ENCODE peak calls at places on chromosomes 4 and X, in four cellular contexts. One of them, this sample, is unnamed. For H3K4me1, the result is how much of the 10 kb centered on the place peaks cover.

GRCh38 chrX:21481761-21482160 is 107.5 kb downstream of the CNKSR2 start:
- DNase-seq in fibroblast of lung: no peak
- DNase-seq in adrenal gland: no peak
- DNase-seq in HCT116: no peak
- DNase-seq in this sample: no peak

GRCh38 chrX:116435597-116435996 is 809 bp upstream of the SLC6A14 start:
- DNase-seq in fibroblast of lung: no peak
- DNase-seq in adrenal gland: no peak
- DNase-seq in HCT116: no peak
- DNase-seq in this sample: no peak

GRCh38 chr4:148800943-148801342 is 358.7 kb upstream of the NR3C2 start:
- DNase-seq in fibroblast of lung: no peak
- DNase-seq in adrenal gland: no peak
- DNase-seq in HCT116: no peak
- DNase-seq in this sample: no peak

GRCh38 chr4:46123872-46124755 is at the start of gene GABRG1:
- DNase-seq in fibroblast of lung: no peak
- DNase-seq in adrenal gland: no peak
- DNase-seq in HCT116: no peak
- DNase-seq in this sample: peak

GRCh38 chrX:49179358-49179757 is 6.8 kb downstream of the PRICKLE3 start:
- DNase-seq in fibroblast of lung: no peak
- DNase-seq in adrenal gland: no peak
- DNase-seq in HCT116: no peak
- DNase-seq in this sample: no peak

GRCh38 chrX:84747516-84747915 is 245.3 kb upstream of the HDX start:
- DNase-seq in fibroblast of lung: no peak
- DNase-seq in adrenal gland: no peak
- DNase-seq in HCT116: no peak
- DNase-seq in this sample: no peak

GRCh38 chr4:82524570-82525152 is 37.1 kb downstream of the TMEM150C start:
- DNase-seq in fibroblast of lung: no peak
- DNase-seq in adrenal gland: no peak
- DNase-seq in HCT116: no peak
- DNase-seq in this sample: no peak

GRCh38 chrX:9907645-9908387 is 59.3 kb upstream of the CLDN34 start:
- DNase-seq in fibroblast of lung: peak
- DNase-seq in adrenal gland: no peak
- DNase-seq in HCT116: no peak
- DNase-seq in this sample: no peak

GRCh38 chr4:165965503-165965902 is 92.5 kb downstream of the TLL1 start:
- DNase-seq in fibroblast of lung: no peak
- DNase-seq in adrenal gland: no peak
- DNase-seq in HCT116: no peak
- DNase-seq in this sample: no peak

GRCh38 chrX:307261-308111 is 11.1 kb downstream of the GTPBP6 start:
- DNase-seq in fibroblast of lung: no peak
- DNase-seq in adrenal gland: no peak
- DNase-seq in HCT116: no peak
- DNase-seq in this sample: peak

GRCh38 chr4:48138936-48139335 is 4.9 kb upstream of the TXK start:
- DNase-seq in fibroblast of lung: no peak
- DNase-seq in adrenal gland: no peak
- DNase-seq in HCT116: no peak
- DNase-seq in this sample: no peak

GRCh38 chrX:8304668-8305067 is 133.6 kb upstream of the VCX2 start:
- DNase-seq in fibroblast of lung: no peak
- DNase-seq in adrenal gland: no peak
- DNase-seq in HCT116: no peak
- DNase-seq in this sample: no peak

GRCh38 chrX:44872319-44872816 is 620 bp upstream of the KDM6A start:
- DNase-seq in fibroblast of lung: no peak
- DNase-seq in adrenal gland: peak
- DNase-seq in HCT116: no peak
- DNase-seq in this sample: no peak

GRCh38 chr4:73127839-73128448 is 58.4 kb upstream of the COX18 start:
- DNase-seq in fibroblast of lung: peak
- DNase-seq in adrenal gland: peak
- DNase-seq in HCT116: no peak
- DNase-seq in this sample: no peak

GRCh38 chr4:176534566-176534965 is 214.8 kb downstream of the SPCS3 start:
- DNase-seq in fibroblast of lung: peak
- DNase-seq in adrenal gland: no peak
- DNase-seq in HCT116: no peak
- DNase-seq in this sample: no peak

GRCh38 chrX:78063687-78064086 is 40.4 kb upstream of the PGK1 start:
- DNase-seq in fibroblast of lung: no peak
- DNase-seq in adrenal gland: no peak
- DNase-seq in HCT116: no peak
- DNase-seq in this sample: no peak

GRCh38 chrX:119468930-119469635 is 839 bp downstream of the SLC25A5 start:
- DNase-seq in fibroblast of lung: peak
- DNase-seq in adrenal gland: peak
- DNase-seq in HCT116: peak
- DNase-seq in this sample: peak

GRCh38 chr4:139266583-139267257 is 13.3 kb downstream of the MGARP start:
- DNase-seq in fibroblast of lung: peak
- DNase-seq in adrenal gland: peak
- DNase-seq in HCT116: no peak
- DNase-seq in this sample: peak

GRCh38 chr4:106530816-106531215 is 162.2 kb upstream of the GIMD1 start:
- DNase-seq in fibroblast of lung: peak
- DNase-seq in adrenal gland: no peak
- DNase-seq in HCT116: no peak
- DNase-seq in this sample: no peak

GRCh38 chr4:61545902-61546498 is 345.9 kb downstream of the ADGRL3 start:
- DNase-seq in fibroblast of lung: peak
- DNase-seq in adrenal gland: no peak
- DNase-seq in HCT116: no peak
- DNase-seq in this sample: no peak

GRCh38 chrX:153492153-153492454 is 2.7 kb upstream of the BGN start:
- DNase-seq in fibroblast of lung: no peak
- DNase-seq in adrenal gland: no peak
- DNase-seq in HCT116: no peak
- DNase-seq in this sample: no peak

GRCh38 chr4:39609454-39609911 is 29.2 kb downstream of the SMIM14 start:
- DNase-seq in fibroblast of lung: no peak
- DNase-seq in adrenal gland: no peak
- DNase-seq in HCT116: no peak
- DNase-seq in this sample: no peak

GRCh38 chr4:99946346-99947189 is at the start of gene DNAJB14:
- DNase-seq in fibroblast of lung: peak
- DNase-seq in adrenal gland: peak
- DNase-seq in HCT116: peak
- DNase-seq in this sample: peak

GRCh38 chr4:75736862-75737261 is 12.5 kb downstream of the USO1 start:
- DNase-seq in fibroblast of lung: no peak
- DNase-seq in adrenal gland: no peak
- DNase-seq in HCT116: no peak
- DNase-seq in this sample: no peak

GRCh38 chr4:185859106-185859505 is 47.1 kb upstream of the SORBS2 start:
- DNase-seq in fibroblast of lung: no peak
- DNase-seq in adrenal gland: no peak
- DNase-seq in HCT116: no peak
- DNase-seq in this sample: no peak

GRCh38 chrX:106286053-106286650 is 118.0 kb downstream of the PWWP3B start:
- DNase-seq in fibroblast of lung: no peak
- DNase-seq in adrenal gland: no peak
- DNase-seq in HCT116: peak
- DNase-seq in this sample: no peak

GRCh38 chr4:143773998-143774898 is 73.8 kb upstream of the FREM3 start:
- DNase-seq in fibroblast of lung: peak
- DNase-seq in adrenal gland: peak
- DNase-seq in HCT116: peak
- DNase-seq in this sample: peak

GRCh38 chr4:83214079-83214478 is 70.5 kb downstream of the COQ2 start:
- DNase-seq in fibroblast of lung: no peak
- DNase-seq in adrenal gland: no peak
- DNase-seq in HCT116: no peak
- DNase-seq in this sample: no peak

GRCh38 chr4:124946696-124947095 is 234.2 kb upstream of the ANKRD50 start:
- DNase-seq in fibroblast of lung: no peak
- DNase-seq in adrenal gland: no peak
- DNase-seq in HCT116: no peak
- DNase-seq in this sample: no peak

GRCh38 chr4:100075486-100076270 is 114.6 kb downstream of the DDIT4L start:
- DNase-seq in fibroblast of lung: no peak
- DNase-seq in adrenal gland: no peak
- DNase-seq in HCT116: no peak
- DNase-seq in this sample: no peak

GRCh38 chr4:7802093-7802726 is 137.5 kb downstream of the AFAP1 start:
- DNase-seq in fibroblast of lung: peak
- DNase-seq in adrenal gland: peak
- DNase-seq in HCT116: peak
- DNase-seq in this sample: peak

GRCh38 chr4:153773236-153773690 is 13.4 kb upstream of the RNF175 start:
- DNase-seq in fibroblast of lung: peak
- DNase-seq in adrenal gland: no peak
- DNase-seq in HCT116: no peak
- DNase-seq in this sample: no peak

GRCh38 chr4:20299515-20299914 is 47.8 kb downstream of the SLIT2 start:
- DNase-seq in fibroblast of lung: peak
- DNase-seq in adrenal gland: no peak
- DNase-seq in HCT116: peak
- DNase-seq in this sample: no peak

GRCh38 chr4:149719357-149719756 is 96.3 kb downstream of the IQCM start:
- DNase-seq in fibroblast of lung: no peak
- DNase-seq in adrenal gland: no peak
- DNase-seq in HCT116: no peak
- DNase-seq in this sample: no peak

GRCh38 chr4:130026185-130026584 is 930.2 kb downstream of the C4orf33 start:
- DNase-seq in fibroblast of lung: no peak
- DNase-seq in adrenal gland: no peak
- DNase-seq in HCT116: no peak
- DNase-seq in this sample: no peak

GRCh38 chrX:118565853-118566252 is 70.2 kb downstream of the DOCK11 start:
- DNase-seq in fibroblast of lung: no peak
- DNase-seq in adrenal gland: no peak
- DNase-seq in HCT116: no peak
- DNase-seq in this sample: no peak

DNA sequence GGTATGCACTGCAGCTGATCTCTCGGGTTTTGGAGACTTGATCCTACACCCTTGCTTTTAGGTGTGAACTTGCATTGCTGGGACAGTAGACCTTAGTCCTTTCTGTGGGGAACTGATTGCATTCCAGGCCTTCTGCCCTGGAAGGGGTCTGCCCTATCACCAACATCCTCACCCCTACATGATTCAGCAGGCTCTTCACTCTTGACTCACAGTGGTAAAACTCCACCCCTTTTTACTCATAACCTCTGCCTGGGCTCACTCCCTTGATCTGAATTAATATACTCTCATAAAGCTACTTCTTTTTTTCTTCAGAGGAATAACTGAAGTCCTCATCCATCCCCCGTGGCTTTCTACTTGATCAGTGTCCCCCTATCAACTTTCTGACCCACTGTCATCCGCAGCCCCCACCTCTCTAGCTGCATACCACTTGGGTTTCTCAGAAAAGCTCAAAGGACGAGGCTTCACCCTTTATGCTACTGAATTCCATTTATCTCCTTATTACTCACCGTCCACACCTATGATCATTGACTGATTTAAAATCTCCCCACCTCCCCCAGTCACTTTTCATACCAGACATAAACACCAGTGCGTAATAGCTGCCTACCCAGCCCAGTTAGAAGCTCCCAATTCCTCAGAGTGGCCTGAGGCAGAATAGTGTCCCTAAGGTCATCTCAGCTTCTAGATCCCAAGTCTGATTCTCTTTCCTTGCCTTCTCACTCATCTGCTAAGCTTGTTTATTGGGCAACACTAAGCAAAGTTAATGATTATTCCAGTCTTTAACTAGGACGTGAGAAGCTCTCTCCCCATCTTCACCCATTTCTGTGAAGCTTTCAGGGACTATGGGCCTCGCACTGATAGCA is 6.9 kb upstream of the DDX60L start:
- DNase-seq in fibroblast of lung: peak
- DNase-seq in adrenal gland: no peak
- DNase-seq in HCT116: peak
- DNase-seq in this sample: no peak
- H3K4me1 ChIP-seq in fibroblast of lung: under half
- H3K4me1 ChIP-seq in adrenal gland: under half
- H3K4me1 ChIP-seq in HCT116: half or more
- H3K4me1 ChIP-seq in this sample: under half

DNA sequence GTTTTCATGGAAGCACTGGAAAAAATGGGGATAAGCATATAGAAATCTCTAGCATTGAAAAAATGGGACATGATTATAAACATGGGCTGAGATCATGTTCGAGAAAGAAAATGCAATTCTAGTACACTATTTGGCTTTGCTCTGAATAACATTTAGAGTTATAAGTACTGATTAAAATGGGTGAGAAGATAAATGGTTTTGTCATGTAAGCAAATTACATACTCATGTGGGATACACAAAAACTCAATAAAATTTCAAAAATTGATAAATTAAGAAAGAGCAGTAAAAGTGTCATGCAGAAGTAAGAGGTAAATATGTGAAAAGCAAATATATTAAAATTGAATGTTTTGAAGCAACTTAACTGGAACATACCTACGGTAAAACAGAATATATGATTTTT is 99.6 kb downstream of the GRIA2 start:
- DNase-seq in fibroblast of lung: no peak
- DNase-seq in adrenal gland: no peak
- DNase-seq in HCT116: no peak
- DNase-seq in this sample: no peak
- TF ChIP-seq CTCF in fibroblast of lung: no peak
- TF ChIP-seq CTCF in adrenal gland: no peak
- TF ChIP-seq CTCF in HCT116: no peak
- TF ChIP-seq CTCF in this sample: no peak

GRCh38 chrX:139828830-139829229 is 104.0 kb downstream of the ATP11C start:
- DNase-seq in fibroblast of lung: no peak
- DNase-seq in adrenal gland: no peak
- DNase-seq in HCT116: no peak
- DNase-seq in this sample: no peak
- H3K27ac ChIP-seq in fibroblast of lung: no peak
- H3K27ac ChIP-seq in adrenal gland: no peak
- H3K27ac ChIP-seq in HCT116: no peak
- H3K27ac ChIP-seq in this sample: no peak

DNA sequence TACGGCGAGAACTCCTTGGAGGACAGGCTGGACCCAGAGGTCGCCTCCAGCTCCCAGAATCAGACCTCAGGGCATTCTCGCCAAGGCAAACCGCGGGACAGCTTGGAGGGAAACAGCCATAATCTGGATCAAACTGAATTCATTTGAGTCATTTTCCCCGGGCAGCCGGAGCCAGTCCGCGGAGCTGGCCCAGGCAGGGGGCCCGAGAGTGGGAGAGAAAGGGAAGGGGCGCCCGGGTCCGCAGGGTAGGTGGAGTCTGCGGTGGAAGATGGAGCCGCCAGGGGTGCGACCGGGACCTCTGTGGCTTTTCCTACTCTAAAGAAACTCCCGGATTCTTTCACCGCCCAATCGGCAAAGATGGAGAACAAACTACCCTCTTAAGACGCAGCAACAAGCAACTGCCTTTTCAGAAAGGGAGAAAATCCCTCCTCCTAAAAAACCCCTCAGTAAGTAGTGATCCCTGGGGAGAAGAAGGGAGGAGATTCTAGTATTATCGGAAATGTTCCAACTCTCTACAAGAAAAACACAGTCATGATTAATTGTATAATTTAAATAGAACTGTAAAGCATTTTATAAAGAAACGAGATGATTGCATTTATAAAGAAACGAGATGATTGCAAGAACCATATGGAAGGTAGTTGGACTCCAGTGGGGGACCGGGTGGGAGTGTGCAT is 5.1 kb downstream of the NKX3-2 start:
- DNase-seq in fibroblast of lung: no peak
- DNase-seq in adrenal gland: no peak
- DNase-seq in HCT116: no peak
- DNase-seq in this sample: no peak
- H3K4me1 ChIP-seq in fibroblast of lung: under half
- H3K4me1 ChIP-seq in adrenal gland: under half
- H3K4me1 ChIP-seq in HCT116: under half
- H3K4me1 ChIP-seq in this sample: under half

This sample was measured in lower lobe of right lung.